ENCODE peak calls at places on chromosomes 3 and 15, in five cellular contexts. L is HCT116, F is pancreas, D is AG10803, X is astrocyte. R is an unnamed sample.

GRCh38 chr3:32706348-32707025 is 21.5 kb downstream of the CNOT10 start:
- DNase-seq in L (no peak), F (no peak), D (peak), X (peak), R (no peak)

GRCh38 chr15:69393831-69394491 is 20.2 kb upstream of the KIF23 start:
- DNase-seq in L (no peak), F (no peak), D (no peak), X (no peak), R (no peak)

GRCh38 chr15:31301687-31301990 is 25.0 kb upstream of the KLF13 start:
- DNase-seq in L (no peak), F (no peak), D (no peak), X (no peak), R (no peak)

GRCh38 chr3:84108442-84108971 is 850.3 kb upstream of the CADM2 start:
- DNase-seq in L (no peak), F (no peak), D (no peak), X (peak), R (peak)

GRCh38 chr3:107855710-107856109 is 235.1 kb downstream of the CD47 start:
- DNase-seq in L (peak), F (no peak), D (peak), X (peak), R (no peak)

GRCh38 chr15:31537770-31538592 is 211.3 kb downstream of the KLF13 start:
- DNase-seq in L (no peak), F (no peak), D (no peak), X (no peak), R (no peak)

GRCh38 chr15:72389231-72389630 is 8.9 kb upstream of the TMEM202 start:
- DNase-seq in L (no peak), F (peak), D (no peak), X (peak), R (no peak)

GRCh38 chr3:192687488-192688152 is 39.7 kb downstream of the FGF12 start:
- DNase-seq in L (no peak), F (no peak), D (no peak), X (no peak), R (no peak)

GRCh38 chr15:57323299-57323805 is 53.0 kb upstream of the CGNL1 start:
- DNase-seq in L (no peak), F (no peak), D (no peak), X (no peak), R (no peak)

GRCh38 chr3:16837602-16838001 is 47.2 kb upstream of the PLCL2 start:
- DNase-seq in L (no peak), F (no peak), D (no peak), X (no peak), R (no peak)

GRCh38 chr3:169939320-169939719 is 27.3 kb upstream of the SEC62 start:
- DNase-seq in L (no peak), F (no peak), D (no peak), X (no peak), R (no peak)

GRCh38 chr15:40443255-40443654 is 2.5 kb downstream of the BAHD1 start:
- DNase-seq in L (no peak), F (no peak), D (no peak), X (no peak), R (no peak)

GRCh38 chr3:49674491-49674983 is 386 bp downstream of the APEH start:
- DNase-seq in L (no peak), F (no peak), D (no peak), X (no peak), R (no peak)

GRCh38 chr15:60255390-60255789 is 142.4 kb downstream of the ANXA2 start:
- DNase-seq in L (peak), F (no peak), D (no peak), X (no peak), R (peak)

GRCh38 chr3:108062051-108062450 is 28.8 kb downstream of the CD47 start:
- DNase-seq in L (no peak), F (no peak), D (no peak), X (no peak), R (no peak)

GRCh38 chr15:78682693-78683410 is 41.8 kb upstream of the CHRNB4 start:
- DNase-seq in L (no peak), F (no peak), D (no peak), X (no peak), R (no peak)

GRCh38 chr15:89442671-89443307 is 53.6 kb downstream of the RHCG start:
- DNase-seq in L (peak), F (peak), D (peak), X (no peak), R (peak)

GRCh38 chr3:16146015-16146730 is 28.3 kb upstream of the GALNT15 start:
- DNase-seq in L (no peak), F (no peak), D (no peak), X (no peak), R (peak)

GRCh38 chr3:70308760-70309159 is 3.7 kb downstream of the MDFIC2 start:
- DNase-seq in L (no peak), F (no peak), D (no peak), X (peak), R (no peak)
- TF ChIP-seq CTCF in L (no peak), F (no peak), D (no peak), X (no peak), R (no peak)

GRCh38 chr15:90939756-90940155 is 4.7 kb downstream of the UNC45A start:
- DNase-seq in L (no peak), F (no peak), D (no peak), X (no peak), R (no peak)
- TF ChIP-seq CTCF in L (no peak), F (no peak), D (no peak), X (no peak), R (no peak)

DNA sequence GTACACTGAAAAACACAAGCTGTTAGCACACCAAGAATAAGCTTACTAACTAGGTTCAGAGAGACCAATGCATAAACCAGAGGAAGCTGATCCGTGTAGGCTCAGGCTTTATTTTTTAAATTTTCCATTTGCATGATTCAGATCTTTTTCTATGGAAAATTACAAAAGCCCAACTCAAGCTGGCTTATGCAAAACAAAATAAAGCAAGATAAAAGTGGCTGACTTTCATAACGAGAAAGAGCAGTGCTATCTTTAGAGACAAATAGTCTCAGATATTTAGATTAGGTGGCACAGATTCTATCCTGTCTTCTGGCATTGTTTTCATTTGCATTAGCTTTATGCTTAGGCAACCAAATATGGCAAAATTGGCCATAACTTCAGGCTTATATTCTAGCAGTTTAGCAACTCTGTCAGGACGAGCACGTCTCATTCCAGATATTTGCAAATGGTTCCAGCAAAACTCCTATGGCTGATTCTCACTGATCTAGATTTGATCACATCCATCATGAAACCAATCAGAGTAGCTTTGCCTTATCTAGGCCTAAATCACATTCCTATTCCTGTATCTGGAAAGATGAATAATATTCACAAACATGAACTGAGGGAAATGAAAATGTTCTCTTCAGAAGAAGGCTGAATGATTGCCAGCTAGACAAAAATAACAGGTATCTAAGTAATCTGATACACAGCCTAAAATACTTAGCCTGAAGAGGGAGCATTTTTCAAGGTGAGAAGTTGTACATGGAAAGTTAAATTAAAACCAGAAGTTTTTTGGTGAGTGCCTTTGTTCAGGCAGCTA is 216.4 kb upstream of the DPPA4 start:
- DNase-seq in L (peak), F (no peak), D (no peak), X (peak), R (no peak)
- TF ChIP-seq CTCF in L (peak), F (no peak), D (no peak), X (no peak), R (no peak)

DNA sequence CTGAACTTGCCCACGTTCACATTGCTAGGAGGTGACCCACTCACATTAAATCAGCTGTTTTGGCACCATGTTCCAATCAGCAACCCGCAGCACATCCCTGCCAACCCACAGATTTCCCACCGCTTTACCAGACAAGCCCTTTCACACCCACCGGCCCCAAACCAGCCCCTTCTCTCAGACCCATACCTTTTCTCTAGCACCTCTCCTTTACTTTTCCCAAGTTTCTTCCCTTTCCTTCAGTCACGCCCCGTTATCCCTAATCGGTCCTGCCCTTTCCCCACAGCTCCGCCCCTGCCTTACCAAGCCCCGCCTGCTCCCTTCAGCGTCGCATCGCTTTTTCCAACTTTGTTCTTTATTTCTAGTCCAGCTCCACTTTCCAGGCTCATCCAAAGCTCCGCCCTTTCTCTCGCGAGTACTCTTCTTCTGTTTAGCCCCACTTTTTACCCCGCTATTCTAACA is 759 bp upstream of the BRPF1 start:
- DNase-seq in L (no peak), F (no peak), D (peak), X (peak), R (no peak)
- TF ChIP-seq CTCF in L (no peak), F (no peak), D (no peak), X (no peak), R (no peak)

R was measured in foreskin fibroblast.